ENCODE peak calls at places on chromosome 9, in five cellular contexts. P is HepG2, E is SK-N-SH, Q is GM12878, F is K562. I is an unnamed sample.

GRCh38 chr9:113219186-113219936 is 1.7 kb downstream of the FKBP15 start:
- DNase-seq in E (no peak), F (no peak), Q (no peak), P (no peak), I (no peak)

GRCh38 chr9:105632807-105633206 is 29.4 kb upstream of the TAL2 start:
- DNase-seq in P (no peak), F (no peak), E (no peak), Q (no peak), I (no peak)

GRCh38 chr9:75891277-75892167 is 1.0 kb downstream of the PCSK5 start:
- DNase-seq in F (no peak), Q (no peak), P (no peak), E (peak; percentile 32), I (peak; percentile 13)

GRCh38 chr9:121568101-121568460 is 68.4 kb upstream of the GGTA1 start:
- DNase-seq in Q (no peak), P (no peak), F (no peak), E (no peak), I (no peak)

GRCh38 chr9:121157939-121158338 is 43.7 kb downstream of the RAB14 start:
- DNase-seq in E (no peak), F (no peak), Q (no peak), P (no peak), I (no peak)

GRCh38 chr9:87327567-87328125 is 170.0 kb upstream of the DAPK1 start:
- DNase-seq in Q (no peak), E (peak; percentile 27), P (no peak), F (no peak), I (no peak)

GRCh38 chr9:88590558-88591146 is 55.7 kb downstream of the NXNL2 start:
- DNase-seq in F (peak; percentile 20), Q (no peak), P (peak; percentile 6), E (no peak), I (no peak)

GRCh38 chr9:107138261-107138992 is 144.7 kb upstream of the RAD23B start:
- DNase-seq in Q (no peak), P (no peak), E (no peak), F (no peak), I (no peak)

GRCh38 chr9:764105-764524 is 77.4 kb upstream of the DMRT1 start:
- DNase-seq in P (peak; percentile 75), F (peak; percentile 40), E (peak; percentile 21), Q (no peak), I (peak; percentile 23)

GRCh38 chr9:137682431-137682991 is 63.7 kb downstream of the EHMT1 start:
- DNase-seq in Q (no peak), P (no peak), E (no peak), F (peak; percentile 37), I (no peak)

GRCh38 chr9:7858166-7858565 is 58.6 kb upstream of the DMAC1 start:
- DNase-seq in P (no peak), Q (no peak), E (no peak), F (no peak), I (no peak)

GRCh38 chr9:131030978-131031641 is 22.1 kb downstream of the LAMC3 start:
- DNase-seq in E (no peak), F (no peak), Q (no peak), P (no peak), I (no peak)

GRCh38 chr9:71663931-71664459 is 104.3 kb downstream of the CEMIP2 start:
- DNase-seq in Q (no peak), E (no peak), F (no peak), P (peak; percentile 34), I (no peak)

GRCh38 chr9:79955300-79955699 is 383.5 kb downstream of the TLE4 start:
- DNase-seq in E (no peak), P (no peak), F (no peak), Q (no peak), I (no peak)

GRCh38 chr9:78676009-78676408 is 379.1 kb downstream of the PSAT1 start:
- DNase-seq in P (no peak), E (no peak), F (no peak), Q (no peak), I (no peak)

GRCh38 chr9:136482046-136482792 is 621 bp downstream of the SEC16A start:
- DNase-seq in P (no peak), Q (no peak), F (peak; percentile 45), E (peak; percentile 75), I (no peak)

GRCh38 chr9:133163559-133164208 is at the start of gene GBGT1:
- DNase-seq in F (peak; percentile 77), P (no peak), Q (no peak), E (peak; percentile 90), I (no peak)

DNA sequence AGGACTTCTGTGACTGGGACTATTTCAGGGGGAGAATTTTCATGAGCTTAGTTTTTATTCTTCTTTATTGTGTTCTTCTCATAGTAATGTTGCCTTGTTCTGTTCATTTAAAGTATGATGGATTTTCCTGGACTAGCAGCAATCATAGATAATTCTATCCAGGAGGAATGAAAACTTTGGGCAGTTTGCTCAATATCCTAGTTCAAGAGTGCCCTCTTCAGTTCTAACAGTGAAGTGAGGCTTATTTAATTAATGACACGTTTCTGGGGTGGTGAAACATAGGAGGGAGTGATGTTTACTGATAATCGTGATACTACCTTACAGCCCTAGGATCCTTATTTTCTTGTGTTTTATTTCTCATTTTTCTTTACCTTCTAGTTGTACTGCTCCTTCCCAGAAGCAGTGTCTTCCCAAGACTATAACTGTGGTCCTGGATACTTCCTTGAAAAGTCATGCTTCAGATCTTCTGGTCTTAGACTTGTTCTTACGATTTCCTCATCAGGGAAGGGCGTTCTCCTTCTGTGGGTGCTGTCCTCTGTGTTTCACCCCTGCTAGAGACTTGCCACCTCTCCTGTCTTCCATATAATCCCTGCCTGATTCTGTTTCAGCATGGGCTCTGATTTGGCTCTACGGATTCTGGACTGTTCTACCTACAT is 57.4 kb downstream of the CFAP95 start:
- DNase-seq in E (peak; percentile 11), F (peak; percentile 24), Q (no peak), P (peak; percentile 43), I (peak; percentile 35)
- TF ChIP-seq FOXM1 in E (no peak), F (no peak), Q (no peak), P (no peak), I (no peak)

DNA sequence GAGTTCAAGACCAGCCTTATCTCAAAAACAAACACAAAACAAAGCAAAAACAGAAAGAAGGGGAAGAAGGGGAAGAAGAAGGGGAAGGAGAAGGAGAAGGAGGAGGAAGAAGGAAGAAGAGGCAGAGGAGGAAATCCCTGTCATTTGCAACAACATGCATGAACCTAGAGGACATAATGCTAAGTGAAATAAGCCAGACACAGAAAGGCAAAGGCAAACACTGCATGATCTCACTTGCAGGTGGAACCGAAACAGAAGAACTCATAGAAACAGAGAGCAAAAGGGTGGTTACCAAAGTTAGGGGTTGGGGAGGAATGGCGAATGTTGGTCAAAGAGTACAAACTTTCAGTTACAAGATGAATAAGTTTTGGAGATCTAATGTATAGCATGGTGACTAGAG is 135.4 kb downstream of the UGCG start:
- DNase-seq in F (no peak), E (no peak), P (no peak), Q (peak; percentile 97), I (no peak)
- TF ChIP-seq FOXM1 in F (no peak), E (no peak), P (no peak), Q (no peak), I (no peak)

DNA sequence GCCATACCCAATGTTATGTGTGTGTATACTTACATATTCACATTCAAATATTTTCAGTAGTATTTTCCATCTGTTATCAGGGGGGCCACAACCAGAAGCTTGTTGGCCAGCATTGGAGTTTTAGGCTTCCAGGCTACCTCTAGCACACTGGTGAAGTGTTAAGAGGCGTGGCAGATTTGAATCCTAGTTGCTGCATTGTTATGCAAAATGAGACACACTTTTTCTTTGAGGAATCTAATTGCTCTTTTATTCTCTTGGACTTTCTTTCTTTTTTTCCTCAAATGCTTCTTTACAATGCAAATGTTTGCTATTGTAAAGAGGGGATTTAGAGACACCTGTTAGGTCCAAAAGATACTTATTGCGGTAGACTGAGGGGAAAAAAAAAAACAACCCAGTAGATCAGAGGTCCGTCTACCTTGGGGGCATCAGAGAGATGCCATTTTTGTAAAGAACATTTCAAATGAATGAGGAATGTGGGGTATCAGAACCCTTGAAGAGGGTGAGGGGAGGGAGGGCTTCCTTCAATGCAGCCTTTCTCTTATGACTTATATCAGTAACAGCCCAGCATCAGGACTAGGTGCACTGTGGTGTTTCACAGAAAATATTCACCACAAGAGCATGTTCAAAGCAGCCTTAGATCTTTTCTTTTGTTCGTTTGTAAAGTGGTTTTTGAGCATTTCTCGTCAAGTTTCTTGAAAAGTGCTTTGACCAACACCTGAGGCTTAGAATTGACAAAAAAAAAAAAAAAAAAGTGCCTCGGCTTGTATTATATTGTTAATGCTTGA is 3.8 kb downstream of the SMARCA2 start:
- DNase-seq in P (no peak), Q (no peak), E (no peak), F (peak; percentile 32), I (no peak)
- TF ChIP-seq FOXM1 in P (no peak), Q (peak; percentile 17), E (no peak), F (no peak), I (no peak)

GRCh38 chr9:24459898-24460297 is 85.8 kb downstream of the IZUMO3 start:
- DNase-seq in F (no peak), P (no peak), Q (no peak), E (no peak), I (no peak)

DNA sequence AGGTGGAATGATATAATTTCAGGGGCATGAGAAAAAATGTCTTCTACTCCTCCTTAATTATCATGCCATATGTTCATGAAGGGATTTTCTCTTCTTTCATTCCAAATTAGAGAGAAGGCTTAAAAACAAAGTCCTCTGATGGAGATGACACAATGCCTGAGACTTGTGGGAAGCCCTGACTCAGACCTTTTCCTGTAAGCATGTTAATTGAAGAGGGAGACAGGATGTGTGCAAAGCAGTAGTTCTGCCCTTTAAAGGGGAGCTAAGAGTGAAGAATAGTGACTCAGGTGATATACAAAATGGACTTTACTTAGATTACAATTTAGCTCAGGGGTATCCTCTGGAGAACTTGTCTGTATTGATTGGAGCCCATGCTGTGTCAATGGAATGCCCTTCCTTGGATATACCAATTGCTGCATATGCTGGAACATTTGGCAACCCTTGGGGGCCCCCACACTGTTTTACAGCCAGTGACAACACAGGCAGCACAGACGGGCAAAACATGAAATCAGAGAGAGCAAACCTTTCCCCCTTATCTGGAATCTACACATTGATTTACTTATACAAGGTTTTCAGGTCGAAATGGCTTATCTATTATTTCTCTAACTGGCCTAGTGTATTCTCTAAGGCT is 81.3 kb downstream of the IZUMO3 start:
- DNase-seq in Q (no peak), F (no peak), E (no peak), P (no peak), I (no peak)
- TF ChIP-seq FOXM1 in Q (no peak), F (no peak), E (no peak), P (no peak), I (no peak)

GRCh38 chr9:93059097-93059959 is 827 bp downstream of the SUSD3 start:
- DNase-seq in E (no peak), F (peak; percentile 39), Q (no peak), P (no peak), I (no peak)
- TF ChIP-seq FOXM1 in E (no peak), F (no peak), Q (no peak), P (no peak), I (no peak)

GRCh38 chr9:36489453-36489852 is 83.2 kb upstream of the MELK start:
- DNase-seq in Q (no peak), E (no peak), F (no peak), P (no peak), I (no peak)

GRCh38 chr9:36486454-36486932 is 86.2 kb upstream of the MELK start:
- DNase-seq in F (peak; percentile 36), E (no peak), Q (no peak), P (no peak), I (no peak)

GRCh38 chr9:36486933-36487481 is 85.7 kb upstream of the MELK start:
- DNase-seq in P (peak; percentile 28), F (peak; percentile 50), Q (no peak), E (peak; percentile 77), I (peak; percentile 30)

GRCh38 chr9:36488322-36488838 is 84.3 kb upstream of the MELK start:
- DNase-seq in Q (no peak), E (no peak), F (peak; percentile 16), P (no peak), I (no peak)

GRCh38 chr9:36487482-36488321 is 85.0 kb upstream of the MELK start:
- DNase-seq in Q (peak; percentile 62), E (peak; percentile 96), P (peak; percentile 80), F (peak; percentile 89), I (peak; percentile 91)
- TF ChIP-seq FOXM1 in Q (no peak), E (no peak), P (no peak), F (no peak), I (peak; percentile 21)

I was measured in HEK293T.